ENCODE peak calls at places on chromosomes 11 and 22, in seven cellular contexts. One of them, this sample, is unnamed.
A peak's percentile ranks its signal among the peaks of the same experiment; 100 is the strongest.

GRCh38 chr11:119316729-119317591 is at the start of gene MCAM:
- DNase-seq in body of pancreas: peak; percentile 41
- DNase-seq in GM23338: peak; percentile 66
- DNase-seq in CD8-positive, alpha-beta T cell: no peak
- DNase-seq in SK-N-SH: peak; percentile 87
- DNase-seq in tibial nerve: no peak
- DNase-seq in brain microvascular endothelial cell: no peak
- DNase-seq in this sample: no peak

GRCh38 chr11:65588199-65589054 is 7.2 kb downstream of the KCNK7 start:
- DNase-seq in body of pancreas: peak; percentile 78
- DNase-seq in GM23338: peak; percentile 88
- DNase-seq in CD8-positive, alpha-beta T cell: peak; percentile 62
- DNase-seq in SK-N-SH: peak; percentile 88
- DNase-seq in tibial nerve: no peak
- DNase-seq in brain microvascular endothelial cell: no peak
- DNase-seq in this sample: peak; percentile 61

GRCh38 chr22:23677701-23677995 is 13.2 kb upstream of the RGL4 start:
- DNase-seq in body of pancreas: no peak
- DNase-seq in GM23338: peak; percentile 9
- DNase-seq in CD8-positive, alpha-beta T cell: no peak
- DNase-seq in SK-N-SH: no peak
- DNase-seq in tibial nerve: no peak
- DNase-seq in brain microvascular endothelial cell: no peak
- DNase-seq in this sample: no peak

GRCh38 chr22:30876925-30877553 is 91.5 kb downstream of the MORC2 start:
- DNase-seq in body of pancreas: peak; percentile 30
- DNase-seq in GM23338: no peak
- DNase-seq in CD8-positive, alpha-beta T cell: no peak
- DNase-seq in SK-N-SH: peak; percentile 77
- DNase-seq in tibial nerve: peak; percentile 33
- DNase-seq in brain microvascular endothelial cell: no peak
- DNase-seq in this sample: no peak

GRCh38 chr11:83610996-83611395 is 324.8 kb upstream of the CCDC90B start:
- DNase-seq in body of pancreas: no peak
- DNase-seq in GM23338: no peak
- DNase-seq in CD8-positive, alpha-beta T cell: no peak
- DNase-seq in SK-N-SH: no peak
- DNase-seq in tibial nerve: no peak
- DNase-seq in brain microvascular endothelial cell: no peak
- DNase-seq in this sample: no peak

GRCh38 chr11:93267383-93267782 is 63.2 kb upstream of the DEUP1 start:
- DNase-seq in body of pancreas: no peak
- DNase-seq in GM23338: no peak
- DNase-seq in CD8-positive, alpha-beta T cell: no peak
- DNase-seq in SK-N-SH: no peak
- DNase-seq in tibial nerve: no peak
- DNase-seq in brain microvascular endothelial cell: no peak
- DNase-seq in this sample: no peak

GRCh38 chr22:37932821-37933578 is 20.4 kb downstream of the C22orf23 start:
- DNase-seq in body of pancreas: peak; percentile 52
- DNase-seq in GM23338: no peak
- DNase-seq in CD8-positive, alpha-beta T cell: no peak
- DNase-seq in SK-N-SH: no peak
- DNase-seq in tibial nerve: no peak
- DNase-seq in brain microvascular endothelial cell: no peak
- DNase-seq in this sample: no peak

GRCh38 chr22:21646608-21647590 is 4.8 kb downstream of the SDF2L1 start:
- DNase-seq in body of pancreas: peak; percentile 88
- DNase-seq in GM23338: peak; percentile 94
- DNase-seq in CD8-positive, alpha-beta T cell: peak; percentile 60
- DNase-seq in SK-N-SH: peak; percentile 79
- DNase-seq in tibial nerve: peak; percentile 90
- DNase-seq in brain microvascular endothelial cell: peak; percentile 81
- DNase-seq in this sample: peak; percentile 67

GRCh38 chr22:24181088-24181995 is at the start of gene SUSD2:
- DNase-seq in body of pancreas: peak; percentile 54
- DNase-seq in GM23338: peak; percentile 60
- DNase-seq in CD8-positive, alpha-beta T cell: no peak
- DNase-seq in SK-N-SH: no peak
- DNase-seq in tibial nerve: no peak
- DNase-seq in brain microvascular endothelial cell: no peak
- DNase-seq in this sample: no peak

GRCh38 chr11:19715373-19715772 is 2.7 kb downstream of the NAV2 start:
- DNase-seq in body of pancreas: no peak
- DNase-seq in GM23338: no peak
- DNase-seq in CD8-positive, alpha-beta T cell: no peak
- DNase-seq in SK-N-SH: no peak
- DNase-seq in tibial nerve: no peak
- DNase-seq in brain microvascular endothelial cell: peak; percentile 91
- DNase-seq in this sample: no peak

GRCh38 chr11:10109836-10110235 is 184.2 kb downstream of the SBF2 start:
- DNase-seq in body of pancreas: no peak
- DNase-seq in GM23338: no peak
- DNase-seq in CD8-positive, alpha-beta T cell: no peak
- DNase-seq in SK-N-SH: no peak
- DNase-seq in tibial nerve: no peak
- DNase-seq in brain microvascular endothelial cell: no peak
- DNase-seq in this sample: no peak

GRCh38 chr11:132632641-132633124 is 899.6 kb downstream of the OPCML start:
- DNase-seq in body of pancreas: no peak
- DNase-seq in GM23338: no peak
- DNase-seq in CD8-positive, alpha-beta T cell: no peak
- DNase-seq in SK-N-SH: peak; percentile 39
- DNase-seq in tibial nerve: no peak
- DNase-seq in brain microvascular endothelial cell: peak; percentile 99
- DNase-seq in this sample: no peak

GRCh38 chr11:116096596-116096995 is 592.4 kb upstream of the CADM1 start:
- DNase-seq in body of pancreas: no peak
- DNase-seq in GM23338: no peak
- DNase-seq in CD8-positive, alpha-beta T cell: no peak
- DNase-seq in SK-N-SH: no peak
- DNase-seq in tibial nerve: no peak
- DNase-seq in brain microvascular endothelial cell: no peak
- DNase-seq in this sample: no peak

GRCh38 chr11:19992162-19992561 is 168.1 kb downstream of the DBX1 start:
- DNase-seq in body of pancreas: no peak
- DNase-seq in GM23338: no peak
- DNase-seq in CD8-positive, alpha-beta T cell: no peak
- DNase-seq in SK-N-SH: no peak
- DNase-seq in tibial nerve: no peak
- DNase-seq in brain microvascular endothelial cell: no peak
- DNase-seq in this sample: no peak

GRCh38 chr22:29744902-29745301 is 21.9 kb downstream of the ZMAT5 start:
- DNase-seq in body of pancreas: peak; percentile 33
- DNase-seq in GM23338: no peak
- DNase-seq in CD8-positive, alpha-beta T cell: no peak
- DNase-seq in SK-N-SH: no peak
- DNase-seq in tibial nerve: peak; percentile 14
- DNase-seq in brain microvascular endothelial cell: peak; percentile 15
- DNase-seq in this sample: no peak

GRCh38 chr11:64251986-64252837 is 882 bp downstream of the PLCB3 start:
- DNase-seq in body of pancreas: peak; percentile 59
- DNase-seq in GM23338: peak; percentile 66
- DNase-seq in CD8-positive, alpha-beta T cell: no peak
- DNase-seq in SK-N-SH: peak; percentile 75
- DNase-seq in tibial nerve: no peak
- DNase-seq in brain microvascular endothelial cell: no peak
- DNase-seq in this sample: no peak

GRCh38 chr11:15821471-15821870 is 534.9 kb downstream of the SOX6 start:
- DNase-seq in body of pancreas: no peak
- DNase-seq in GM23338: no peak
- DNase-seq in CD8-positive, alpha-beta T cell: no peak
- DNase-seq in SK-N-SH: no peak
- DNase-seq in tibial nerve: no peak
- DNase-seq in brain microvascular endothelial cell: no peak
- DNase-seq in this sample: no peak

GRCh38 chr11:128904872-128905344 is 13.8 kb downstream of the KCNJ5 start:
- DNase-seq in body of pancreas: peak; percentile 47
- DNase-seq in GM23338: peak; percentile 44
- DNase-seq in CD8-positive, alpha-beta T cell: no peak
- DNase-seq in SK-N-SH: peak; percentile 85
- DNase-seq in tibial nerve: no peak
- DNase-seq in brain microvascular endothelial cell: no peak
- DNase-seq in this sample: no peak

GRCh38 chr11:469684-470667 is 19.9 kb downstream of the PTDSS2 start:
- DNase-seq in body of pancreas: peak; percentile 65
- DNase-seq in GM23338: no peak
- DNase-seq in CD8-positive, alpha-beta T cell: no peak
- DNase-seq in SK-N-SH: peak; percentile 35
- DNase-seq in tibial nerve: peak; percentile 63
- DNase-seq in brain microvascular endothelial cell: peak; percentile 54
- DNase-seq in this sample: no peak

GRCh38 chr22:29156507-29156906 is 49.2 kb upstream of the EMID1 start:
- DNase-seq in body of pancreas: no peak
- DNase-seq in GM23338: peak; percentile 82
- DNase-seq in CD8-positive, alpha-beta T cell: no peak
- DNase-seq in SK-N-SH: no peak
- DNase-seq in tibial nerve: no peak
- DNase-seq in brain microvascular endothelial cell: no peak
- DNase-seq in this sample: no peak

GRCh38 chr22:33577862-33578411 is 342.3 kb downstream of the LARGE1 start:
- DNase-seq in body of pancreas: peak; percentile 48
- DNase-seq in GM23338: no peak
- DNase-seq in CD8-positive, alpha-beta T cell: no peak
- DNase-seq in SK-N-SH: peak; percentile 37
- DNase-seq in tibial nerve: no peak
- DNase-seq in brain microvascular endothelial cell: no peak
- DNase-seq in this sample: no peak

GRCh38 chr11:45901646-45902045 is 5.4 kb downstream of the FREY1 start:
- DNase-seq in body of pancreas: no peak
- DNase-seq in GM23338: no peak
- DNase-seq in CD8-positive, alpha-beta T cell: no peak
- DNase-seq in SK-N-SH: no peak
- DNase-seq in tibial nerve: no peak
- DNase-seq in brain microvascular endothelial cell: no peak
- DNase-seq in this sample: no peak

GRCh38 chr11:36231300-36231699 is 57.9 kb downstream of the COMMD9 start:
- DNase-seq in body of pancreas: no peak
- DNase-seq in GM23338: no peak
- DNase-seq in CD8-positive, alpha-beta T cell: no peak
- DNase-seq in SK-N-SH: peak; percentile 74
- DNase-seq in tibial nerve: no peak
- DNase-seq in brain microvascular endothelial cell: peak; percentile 36
- DNase-seq in this sample: no peak

DNA sequence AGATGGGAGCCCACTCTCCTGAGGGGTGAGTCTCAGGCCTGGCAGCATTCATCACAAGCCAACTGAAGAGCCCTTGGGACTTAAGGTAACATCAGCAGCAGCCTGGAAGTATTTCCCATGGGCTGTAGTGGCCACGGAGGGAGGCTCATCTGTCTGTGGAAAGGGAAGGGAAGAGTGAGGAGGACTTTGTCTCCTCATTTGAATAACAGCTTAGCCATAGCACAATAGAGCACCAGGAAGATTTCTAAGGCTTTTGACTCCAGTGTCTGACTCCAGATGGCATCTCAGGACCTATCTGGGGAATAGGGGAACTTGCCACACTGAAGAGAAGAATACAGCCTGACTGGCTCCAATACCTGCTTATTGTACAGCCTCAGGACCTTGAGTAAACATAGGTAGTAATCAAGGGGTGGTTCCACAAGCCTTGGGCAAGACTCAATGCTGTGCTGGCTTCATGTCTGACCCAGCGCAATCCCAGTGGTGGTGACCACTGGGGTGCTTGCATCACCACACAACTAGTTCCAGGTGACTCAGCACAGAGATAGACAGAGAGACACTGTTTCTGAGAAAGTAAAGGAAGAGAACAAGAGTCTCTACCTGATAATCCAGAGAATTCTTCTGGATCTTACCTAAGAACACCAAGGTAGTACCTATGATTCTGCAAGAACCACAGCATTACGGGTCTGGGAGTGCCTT is 510.5 kb upstream of the CCDC179 start:
- DNase-seq in body of pancreas: no peak
- DNase-seq in GM23338: no peak
- DNase-seq in CD8-positive, alpha-beta T cell: no peak
- DNase-seq in SK-N-SH: no peak
- DNase-seq in tibial nerve: no peak
- DNase-seq in brain microvascular endothelial cell: no peak
- DNase-seq in this sample: no peak
- H3K27ac ChIP-seq in body of pancreas: no peak overlapping the region
- H3K27ac ChIP-seq in GM23338: no peak overlapping the region
- H3K27ac ChIP-seq in CD8-positive, alpha-beta T cell: no peak overlapping the region
- H3K27ac ChIP-seq in SK-N-SH: no peak overlapping the region
- H3K27ac ChIP-seq in tibial nerve: no peak overlapping the region
- H3K27ac ChIP-seq in brain microvascular endothelial cell: no peak overlapping the region
- H3K27ac ChIP-seq in this sample: no peak overlapping the region

GRCh38 chr22:43135565-43135964 is 7.6 kb downstream of the MCAT start:
- DNase-seq in body of pancreas: no peak
- DNase-seq in GM23338: no peak
- DNase-seq in CD8-positive, alpha-beta T cell: no peak
- DNase-seq in SK-N-SH: no peak
- DNase-seq in tibial nerve: no peak
- DNase-seq in brain microvascular endothelial cell: no peak
- DNase-seq in this sample: no peak
- H3K36me3 ChIP-seq in body of pancreas: peaks cover 3% of the 10 kb centered on the region
- H3K36me3 ChIP-seq in GM23338: peaks cover 4% of the 10 kb centered on the region
- H3K36me3 ChIP-seq in CD8-positive, alpha-beta T cell: peaks cover 20% of the 10 kb centered on the region
- H3K36me3 ChIP-seq in SK-N-SH: peaks cover 8% of the 10 kb centered on the region
- H3K36me3 ChIP-seq in tibial nerve: no peaks in the 10 kb centered on the region
- H3K36me3 ChIP-seq in brain microvascular endothelial cell: peaks cover 28% of the 10 kb centered on the region
- H3K36me3 ChIP-seq in this sample: peaks cover 20% of the 10 kb centered on the region

DNA sequence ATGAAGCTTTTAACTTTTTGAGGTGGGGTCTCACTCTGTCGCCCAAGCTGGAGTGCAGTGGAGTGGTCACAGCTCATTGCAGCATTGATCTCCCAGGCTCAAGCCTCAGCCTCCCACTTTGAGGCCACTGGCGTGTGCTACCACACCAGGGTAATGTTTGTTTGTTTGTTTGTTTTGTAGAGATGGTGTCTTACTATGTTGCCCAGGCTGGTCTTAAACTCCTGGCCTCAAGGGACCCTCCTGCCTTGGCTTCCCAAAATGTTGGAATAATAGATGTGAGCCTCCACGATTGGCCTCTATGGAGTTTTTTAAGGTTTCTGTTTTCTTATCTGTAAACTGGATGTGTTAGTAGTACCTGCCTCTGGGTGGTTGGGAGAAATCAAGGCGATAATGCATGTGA is 41.4 kb downstream of the MED15 start:
- DNase-seq in body of pancreas: no peak
- DNase-seq in GM23338: no peak
- DNase-seq in CD8-positive, alpha-beta T cell: no peak
- DNase-seq in SK-N-SH: no peak
- DNase-seq in tibial nerve: no peak
- DNase-seq in brain microvascular endothelial cell: no peak
- DNase-seq in this sample: no peak
- H3K4me3 ChIP-seq in body of pancreas: no peak overlapping the region
- H3K4me3 ChIP-seq in GM23338: no peak overlapping the region
- H3K4me3 ChIP-seq in CD8-positive, alpha-beta T cell: no peak overlapping the region
- H3K4me3 ChIP-seq in SK-N-SH: no peak overlapping the region
- H3K4me3 ChIP-seq in tibial nerve: no peak overlapping the region
- H3K4me3 ChIP-seq in brain microvascular endothelial cell: no peak overlapping the region
- H3K4me3 ChIP-seq in this sample: peak overlapping the region; percentile 31

DNA sequence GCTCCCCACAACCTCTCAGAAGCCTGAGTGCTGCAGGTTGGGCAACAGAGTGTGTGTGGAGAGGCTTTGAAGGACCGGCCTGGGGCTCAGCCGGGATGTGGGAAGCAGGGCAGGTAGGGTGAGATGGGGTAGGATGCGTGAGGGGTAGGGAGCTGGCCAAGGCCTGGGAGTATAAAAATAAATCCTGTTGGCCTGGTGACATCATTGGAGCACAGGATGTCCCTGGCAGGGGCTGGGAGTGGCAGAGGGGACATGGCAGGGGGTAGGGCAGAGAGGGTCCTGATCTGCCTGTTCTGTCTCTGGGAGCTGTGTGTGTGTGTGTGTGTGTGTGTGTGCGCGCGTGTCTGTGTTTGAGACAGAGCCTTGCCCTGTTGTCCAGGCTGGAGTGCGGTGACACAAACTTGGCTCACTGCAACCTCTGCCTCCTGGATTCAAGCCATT is 28.6 kb downstream of the TEF start:
- DNase-seq in body of pancreas: peak; percentile 73
- DNase-seq in GM23338: no peak
- DNase-seq in CD8-positive, alpha-beta T cell: no peak
- DNase-seq in SK-N-SH: no peak
- DNase-seq in tibial nerve: no peak
- DNase-seq in brain microvascular endothelial cell: no peak
- DNase-seq in this sample: no peak
- H3K27ac ChIP-seq in body of pancreas: peak overlapping the region; percentile 80
- H3K27ac ChIP-seq in GM23338: no peak overlapping the region
- H3K27ac ChIP-seq in CD8-positive, alpha-beta T cell: no peak overlapping the region
- H3K27ac ChIP-seq in SK-N-SH: no peak overlapping the region
- H3K27ac ChIP-seq in tibial nerve: peak overlapping the region; percentile 98
- H3K27ac ChIP-seq in brain microvascular endothelial cell: no peak overlapping the region
- H3K27ac ChIP-seq in this sample: no peak overlapping the region

This sample was measured in effector memory CD4-positive, alpha-beta T cell.